ENCODE peak calls at places on chromosomes 1 and 21, in five cellular contexts. Q is memory B cell, P is HL-60, V is NCI-H1105, A is fibroblast of mammary gland. O is an unnamed sample.

GRCh38 chr21:27477321-27477720 is 510.4 kb upstream of the ADAMTS5 start:
- DNase-seq in Q (no peak), P (no peak), V (no peak), A (peak; percentile 49), O (no peak)

GRCh38 chr1:6727535-6727934 is 25.9 kb upstream of the DNAJC11 start:
- DNase-seq in Q (peak; percentile 63), P (peak; percentile 66), V (no peak), A (peak; percentile 61), O (peak; percentile 44)

GRCh38 chr1:160058087-160058486 is 11.9 kb downstream of the KCNJ10 start:
- DNase-seq in Q (no peak), P (no peak), V (no peak), A (peak; percentile 23), O (no peak)

GRCh38 chr1:234901491-234902049 is 227.1 kb downstream of the TOMM20 start:
- DNase-seq in Q (no peak), P (no peak), V (no peak), A (peak; percentile 53), O (no peak)

GRCh38 chr21:40717008-40717407 is 129.9 kb downstream of the DSCAM start:
- DNase-seq in Q (no peak), P (no peak), V (peak; percentile 94), A (no peak), O (no peak)

GRCh38 chr1:23692308-23692871 is 784 bp downstream of the RPL11 start:
- DNase-seq in Q (peak; percentile 19), P (no peak), V (no peak), A (no peak), O (no peak)

GRCh38 chr21:39216290-39216689 is 33.0 kb upstream of the PSMG1 start:
- DNase-seq in Q (no peak), P (no peak), V (no peak), A (no peak), O (no peak)

GRCh38 chr1:29870621-29871020 is 634.3 kb downstream of the PTPRU start:
- DNase-seq in Q (no peak), P (no peak), V (no peak), A (no peak), O (no peak)

GRCh38 chr1:92949937-92950817 is 11.1 kb downstream of the DIPK1A start:
- DNase-seq in Q (no peak), P (no peak), V (no peak), A (peak; percentile 63), O (no peak)

GRCh38 chr1:4655674-4656532 is 1.5 kb downstream of the AJAP1 start:
- DNase-seq in Q (no peak), P (peak; percentile 4), V (peak; percentile 77), A (peak; percentile 43), O (peak; percentile 50)

GRCh38 chr21:39003982-39004775 is 179.1 kb downstream of the PSMG1 start:
- DNase-seq in Q (no peak), P (no peak), V (no peak), A (peak; percentile 99), O (no peak)

GRCh38 chr1:32454726-32455125 is 10.1 kb upstream of the ZBTB8B start:
- DNase-seq in Q (no peak), P (no peak), V (peak; percentile 85), A (peak; percentile 21), O (no peak)

GRCh38 chr21:42684109-42684916 is 30.9 kb downstream of the PDE9A start:
- DNase-seq in Q (no peak), P (no peak), V (peak; percentile 7), A (peak; percentile 53), O (no peak)

GRCh38 chr1:59323879-59324278 is 27.0 kb downstream of the FGGY start:
- DNase-seq in Q (no peak), P (no peak), V (no peak), A (no peak), O (no peak)

GRCh38 chr1:66475940-66476339 is 58.0 kb upstream of the SGIP1 start:
- DNase-seq in Q (no peak), P (no peak), V (no peak), A (no peak), O (no peak)

GRCh38 chr1:6098303-6099215 is 52.9 kb downstream of the KCNAB2 start:
- DNase-seq in Q (no peak), P (no peak), V (no peak), A (peak; percentile 96), O (no peak)

GRCh38 chr1:176051902-176052518 is 155.1 kb downstream of the COP1 start:
- DNase-seq in Q (no peak), P (peak; percentile 33), V (no peak), A (peak; percentile 10), O (no peak)